ENCODE peak calls at places on chromosomes 3 and 15, in nine cellular contexts. One of them, this sample, is unnamed.

GRCh38 chr15:68791431-68792283 is 29.0 kb downstream of the ANP32A start:
- DNase-seq in neural crest cell: no peak
- DNase-seq in GM23338: peak; percentile 36
- DNase-seq in MCF 10A: no peak
- DNase-seq in progenitor cell of endocrine pancreas: no peak
- DNase-seq in left lung: no peak
- DNase-seq in Panc1: no peak
- DNase-seq in CD4-positive, alpha-beta T cell: peak; percentile 7
- DNase-seq in GM12865: peak; percentile 91
- DNase-seq in this sample: no peak

GRCh38 chr3:40915346-40915865 is 283.9 kb upstream of the CTNNB1 start:
- DNase-seq in MCF 10A: no peak
- DNase-seq in Panc1: no peak
- DNase-seq in progenitor cell of endocrine pancreas: no peak
- DNase-seq in CD4-positive, alpha-beta T cell: no peak
- DNase-seq in left lung: no peak
- DNase-seq in GM12865: no peak
- DNase-seq in neural crest cell: no peak
- DNase-seq in GM23338: no peak
- DNase-seq in this sample: no peak

GRCh38 chr15:74609938-74610301 is 5.7 kb upstream of the CLK3 start:
- DNase-seq in progenitor cell of endocrine pancreas: no peak
- DNase-seq in CD4-positive, alpha-beta T cell: no peak
- DNase-seq in left lung: peak; percentile 32
- DNase-seq in GM12865: no peak
- DNase-seq in GM23338: no peak
- DNase-seq in neural crest cell: no peak
- DNase-seq in Panc1: no peak
- DNase-seq in MCF 10A: no peak
- DNase-seq in this sample: no peak

GRCh38 chr3:168705412-168705811 is 609.7 kb upstream of the GOLIM4 start:
- DNase-seq in progenitor cell of endocrine pancreas: no peak
- DNase-seq in GM23338: no peak
- DNase-seq in left lung: no peak
- DNase-seq in Panc1: no peak
- DNase-seq in MCF 10A: no peak
- DNase-seq in neural crest cell: no peak
- DNase-seq in CD4-positive, alpha-beta T cell: no peak
- DNase-seq in GM12865: no peak
- DNase-seq in this sample: no peak

GRCh38 chr3:27323087-27323570 is 46.1 kb downstream of the NEK10 start:
- DNase-seq in MCF 10A: peak; percentile 23
- DNase-seq in neural crest cell: no peak
- DNase-seq in progenitor cell of endocrine pancreas: no peak
- DNase-seq in GM23338: no peak
- DNase-seq in Panc1: no peak
- DNase-seq in GM12865: no peak
- DNase-seq in CD4-positive, alpha-beta T cell: no peak
- DNase-seq in left lung: no peak
- DNase-seq in this sample: no peak

GRCh38 chr3:172447611-172448579 is at the start of gene GHSR:
- DNase-seq in GM12865: no peak
- DNase-seq in neural crest cell: no peak
- DNase-seq in Panc1: no peak
- DNase-seq in CD4-positive, alpha-beta T cell: no peak
- DNase-seq in MCF 10A: no peak
- DNase-seq in GM23338: peak; percentile 51
- DNase-seq in left lung: peak; percentile 75
- DNase-seq in progenitor cell of endocrine pancreas: no peak
- DNase-seq in this sample: peak; percentile 30

GRCh38 chr3:103991461-103992115 is 1375.1 kb upstream of the ALCAM start:
- DNase-seq in neural crest cell: no peak
- DNase-seq in CD4-positive, alpha-beta T cell: no peak
- DNase-seq in GM12865: peak; percentile 41
- DNase-seq in MCF 10A: peak; percentile 61
- DNase-seq in progenitor cell of endocrine pancreas: no peak
- DNase-seq in GM23338: peak; percentile 75
- DNase-seq in Panc1: no peak
- DNase-seq in left lung: no peak
- DNase-seq in this sample: no peak

GRCh38 chr15:73851679-73852078 is 21.7 kb upstream of the TBC1D21 start:
- DNase-seq in GM23338: peak; percentile 94
- DNase-seq in Panc1: no peak
- DNase-seq in neural crest cell: peak; percentile 69
- DNase-seq in GM12865: peak; percentile 67
- DNase-seq in progenitor cell of endocrine pancreas: peak; percentile 68
- DNase-seq in MCF 10A: peak; percentile 80
- DNase-seq in CD4-positive, alpha-beta T cell: peak; percentile 14
- DNase-seq in left lung: no peak
- DNase-seq in this sample: no peak

GRCh38 chr15:45097466-45097865 is 16.5 kb downstream of the DUOX2 start:
- DNase-seq in CD4-positive, alpha-beta T cell: no peak
- DNase-seq in Panc1: no peak
- DNase-seq in GM12865: no peak
- DNase-seq in neural crest cell: no peak
- DNase-seq in left lung: no peak
- DNase-seq in progenitor cell of endocrine pancreas: no peak
- DNase-seq in MCF 10A: no peak
- DNase-seq in GM23338: no peak
- DNase-seq in this sample: no peak

GRCh38 chr3:193928354-193929209 is 207.4 kb upstream of the HES1 start:
- DNase-seq in left lung: no peak
- DNase-seq in GM12865: no peak
- DNase-seq in MCF 10A: peak; percentile 44
- DNase-seq in Panc1: no peak
- DNase-seq in neural crest cell: no peak
- DNase-seq in CD4-positive, alpha-beta T cell: no peak
- DNase-seq in progenitor cell of endocrine pancreas: no peak
- DNase-seq in GM23338: no peak
- DNase-seq in this sample: no peak

GRCh38 chr3:180036678-180037455 is at the start of gene PEX5L:
- DNase-seq in left lung: peak; percentile 85
- DNase-seq in GM23338: peak; percentile 91
- DNase-seq in MCF 10A: peak; percentile 25
- DNase-seq in Panc1: no peak
- DNase-seq in neural crest cell: peak; percentile 80
- DNase-seq in CD4-positive, alpha-beta T cell: no peak
- DNase-seq in GM12865: peak; percentile 70
- DNase-seq in progenitor cell of endocrine pancreas: peak; percentile 83
- DNase-seq in this sample: peak; percentile 84

GRCh38 chr3:192212335-192212734 is 515.0 kb downstream of the FGF12 start:
- DNase-seq in MCF 10A: no peak
- DNase-seq in progenitor cell of endocrine pancreas: no peak
- DNase-seq in GM23338: no peak
- DNase-seq in neural crest cell: no peak
- DNase-seq in CD4-positive, alpha-beta T cell: no peak
- DNase-seq in left lung: no peak
- DNase-seq in GM12865: peak; percentile 7
- DNase-seq in Panc1: no peak
- DNase-seq in this sample: no peak

GRCh38 chr15:82177291-82178010 is 85.1 kb downstream of the EFL1 start:
- DNase-seq in GM23338: no peak
- DNase-seq in progenitor cell of endocrine pancreas: no peak
- DNase-seq in GM12865: peak; percentile 5
- DNase-seq in CD4-positive, alpha-beta T cell: no peak
- DNase-seq in neural crest cell: no peak
- DNase-seq in left lung: no peak
- DNase-seq in Panc1: no peak
- DNase-seq in MCF 10A: peak; percentile 11
- DNase-seq in this sample: no peak

GRCh38 chr3:101252897-101253296 is 67.5 kb downstream of the IMPG2 start:
- DNase-seq in progenitor cell of endocrine pancreas: no peak
- DNase-seq in MCF 10A: no peak
- DNase-seq in GM12865: no peak
- DNase-seq in neural crest cell: no peak
- DNase-seq in Panc1: no peak
- DNase-seq in CD4-positive, alpha-beta T cell: no peak
- DNase-seq in left lung: no peak
- DNase-seq in GM23338: peak; percentile 59
- DNase-seq in this sample: no peak
- TF ChIP-seq CTCF in progenitor cell of endocrine pancreas: no peak
- TF ChIP-seq CTCF in MCF 10A: no peak
- TF ChIP-seq CTCF in GM12865: no peak
- TF ChIP-seq CTCF in neural crest cell: peak; percentile 13
- TF ChIP-seq CTCF in Panc1: no peak
- TF ChIP-seq CTCF in CD4-positive, alpha-beta T cell: no peak
- TF ChIP-seq CTCF in left lung: no peak
- TF ChIP-seq CTCF in GM23338: no peak
- TF ChIP-seq CTCF in this sample: no peak

DNA sequence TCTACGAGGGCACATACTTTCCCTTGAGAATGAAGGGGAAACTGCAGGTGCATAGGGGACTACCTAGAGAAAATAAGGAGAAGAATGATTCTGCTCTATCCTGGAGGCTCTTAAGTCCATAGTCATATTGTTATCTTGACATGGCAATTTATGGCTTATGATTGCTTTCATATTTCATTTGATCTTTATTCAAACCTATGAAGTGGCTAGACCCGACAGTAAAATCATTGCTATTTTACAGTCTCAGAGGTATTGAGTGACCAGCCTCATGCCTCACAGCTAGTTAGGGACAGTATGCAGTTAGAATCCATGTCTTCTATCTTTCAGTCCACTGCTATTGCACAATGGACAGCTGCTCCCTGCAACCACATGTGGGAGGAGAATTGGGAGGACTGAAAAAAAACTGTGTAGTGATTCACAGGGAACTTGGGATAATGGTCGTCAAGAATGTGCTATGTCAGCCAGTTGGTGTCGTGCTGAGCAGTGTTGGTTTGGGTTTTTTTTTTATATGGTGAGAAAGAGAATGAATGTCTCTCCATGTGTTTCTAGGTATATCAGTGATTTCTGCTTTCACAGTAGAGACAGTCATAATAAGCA is 63.2 kb upstream of the SPPL2A start:
- DNase-seq in progenitor cell of endocrine pancreas: no peak
- DNase-seq in MCF 10A: peak; percentile 92
- DNase-seq in Panc1: no peak
- DNase-seq in neural crest cell: no peak
- DNase-seq in CD4-positive, alpha-beta T cell: no peak
- DNase-seq in GM12865: no peak
- DNase-seq in left lung: no peak
- DNase-seq in GM23338: peak; percentile 3
- DNase-seq in this sample: no peak
- TF ChIP-seq CTCF in progenitor cell of endocrine pancreas: no peak
- TF ChIP-seq CTCF in MCF 10A: no peak
- TF ChIP-seq CTCF in Panc1: no peak
- TF ChIP-seq CTCF in neural crest cell: no peak
- TF ChIP-seq CTCF in CD4-positive, alpha-beta T cell: no peak
- TF ChIP-seq CTCF in GM12865: no peak
- TF ChIP-seq CTCF in left lung: no peak
- TF ChIP-seq CTCF in GM23338: no peak
- TF ChIP-seq CTCF in this sample: no peak

GRCh38 chr3:37536033-37536432 is 325.6 kb upstream of the CTDSPL start:
- DNase-seq in Panc1: no peak
- DNase-seq in neural crest cell: no peak
- DNase-seq in GM23338: no peak
- DNase-seq in MCF 10A: no peak
- DNase-seq in CD4-positive, alpha-beta T cell: no peak
- DNase-seq in GM12865: no peak
- DNase-seq in progenitor cell of endocrine pancreas: no peak
- DNase-seq in left lung: no peak
- DNase-seq in this sample: no peak
- TF ChIP-seq CTCF in Panc1: no peak
- TF ChIP-seq CTCF in neural crest cell: no peak
- TF ChIP-seq CTCF in GM23338: no peak
- TF ChIP-seq CTCF in MCF 10A: no peak
- TF ChIP-seq CTCF in CD4-positive, alpha-beta T cell: no peak
- TF ChIP-seq CTCF in GM12865: no peak
- TF ChIP-seq CTCF in progenitor cell of endocrine pancreas: no peak
- TF ChIP-seq CTCF in left lung: no peak
- TF ChIP-seq CTCF in this sample: no peak

GRCh38 chr3:123722021-123722420 is 137.2 kb upstream of the HACD2 start:
- DNase-seq in progenitor cell of endocrine pancreas: no peak
- DNase-seq in GM23338: no peak
- DNase-seq in left lung: peak; percentile 44
- DNase-seq in neural crest cell: no peak
- DNase-seq in CD4-positive, alpha-beta T cell: no peak
- DNase-seq in GM12865: no peak
- DNase-seq in Panc1: no peak
- DNase-seq in MCF 10A: no peak
- DNase-seq in this sample: no peak

GRCh38 chr3:123723527-123724168 is 138.8 kb upstream of the HACD2 start:
- DNase-seq in MCF 10A: peak; percentile 93
- DNase-seq in progenitor cell of endocrine pancreas: peak; percentile 48
- DNase-seq in Panc1: peak; percentile 76
- DNase-seq in GM12865: peak; percentile 73
- DNase-seq in CD4-positive, alpha-beta T cell: no peak
- DNase-seq in GM23338: peak; percentile 93
- DNase-seq in neural crest cell: peak; percentile 64
- DNase-seq in left lung: no peak
- DNase-seq in this sample: peak; percentile 51

GRCh38 chr3:123720638-123721037 is 135.8 kb upstream of the HACD2 start:
- DNase-seq in GM12865: no peak
- DNase-seq in CD4-positive, alpha-beta T cell: no peak
- DNase-seq in MCF 10A: no peak
- DNase-seq in GM23338: no peak
- DNase-seq in progenitor cell of endocrine pancreas: no peak
- DNase-seq in neural crest cell: no peak
- DNase-seq in left lung: no peak
- DNase-seq in Panc1: no peak
- DNase-seq in this sample: no peak

GRCh38 chr3:123725652-123726400 is 141.0 kb upstream of the HACD2 start:
- DNase-seq in CD4-positive, alpha-beta T cell: no peak
- DNase-seq in neural crest cell: no peak
- DNase-seq in GM23338: peak; percentile 51
- DNase-seq in GM12865: no peak
- DNase-seq in progenitor cell of endocrine pancreas: no peak
- DNase-seq in Panc1: no peak
- DNase-seq in MCF 10A: no peak
- DNase-seq in left lung: no peak
- DNase-seq in this sample: no peak

DNA sequence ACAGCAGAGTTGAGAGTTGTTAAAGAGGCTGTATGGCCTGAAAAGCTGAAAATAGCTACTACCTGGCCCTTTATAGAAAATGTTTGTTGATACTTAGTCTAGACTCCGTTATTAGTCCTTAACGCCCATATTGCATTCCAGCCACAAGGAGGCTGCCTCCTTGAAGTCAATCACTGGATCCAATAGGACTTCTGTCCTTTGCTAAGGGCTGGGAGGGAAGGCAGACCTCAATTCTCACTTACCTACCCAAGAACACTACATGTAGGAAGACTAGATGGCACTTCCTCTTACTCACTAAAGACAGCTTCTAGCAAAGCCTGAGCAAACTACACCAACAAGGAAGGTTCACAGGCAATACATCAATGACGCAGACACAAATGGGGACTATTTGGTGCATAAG is 139.5 kb upstream of the HACD2 start:
- DNase-seq in GM23338: peak; percentile 78
- DNase-seq in MCF 10A: no peak
- DNase-seq in progenitor cell of endocrine pancreas: no peak
- DNase-seq in left lung: no peak
- DNase-seq in CD4-positive, alpha-beta T cell: no peak
- DNase-seq in Panc1: no peak
- DNase-seq in GM12865: no peak
- DNase-seq in neural crest cell: no peak
- DNase-seq in this sample: no peak
- TF ChIP-seq CTCF in GM23338: peak; percentile 68
- TF ChIP-seq CTCF in MCF 10A: no peak
- TF ChIP-seq CTCF in progenitor cell of endocrine pancreas: no peak
- TF ChIP-seq CTCF in left lung: peak; percentile 21
- TF ChIP-seq CTCF in CD4-positive, alpha-beta T cell: no peak
- TF ChIP-seq CTCF in Panc1: no peak
- TF ChIP-seq CTCF in GM12865: no peak
- TF ChIP-seq CTCF in neural crest cell: no peak
- TF ChIP-seq CTCF in this sample: no peak

GRCh38 chr3:49701388-49702077 is 12.2 kb downstream of the RNF123 start:
- DNase-seq in left lung: peak; percentile 73
- DNase-seq in GM23338: peak; percentile 85
- DNase-seq in CD4-positive, alpha-beta T cell: no peak
- DNase-seq in neural crest cell: no peak
- DNase-seq in Panc1: no peak
- DNase-seq in progenitor cell of endocrine pancreas: no peak
- DNase-seq in MCF 10A: no peak
- DNase-seq in GM12865: no peak
- DNase-seq in this sample: peak; percentile 68
- TF ChIP-seq CTCF in left lung: peak; percentile 18
- TF ChIP-seq CTCF in GM23338: peak; percentile 81
- TF ChIP-seq CTCF in CD4-positive, alpha-beta T cell: no peak
- TF ChIP-seq CTCF in neural crest cell: peak; percentile 44
- TF ChIP-seq CTCF in Panc1: peak; percentile 61
- TF ChIP-seq CTCF in progenitor cell of endocrine pancreas: peak; percentile 39
- TF ChIP-seq CTCF in MCF 10A: no peak
- TF ChIP-seq CTCF in GM12865: peak; percentile 31
- TF ChIP-seq CTCF in this sample: peak; percentile 56

This sample was measured in glutamatergic neuron.